ENCODE peak calls at places on chromosomes 3 and 15, in four cellular contexts. One of them, this sample, is unnamed.

GRCh38 chr15:76185716-76186115 is 125.6 kb downstream of the ETFA start:
- DNase-seq in B cell: no peak
- DNase-seq in ACHN: peak; percentile 69
- DNase-seq in foreskin fibroblast: peak; percentile 78
- DNase-seq in this sample: peak; percentile 81

GRCh38 chr3:171001957-171002694 is 24.4 kb downstream of the SLC2A2 start:
- DNase-seq in B cell: no peak
- DNase-seq in ACHN: peak; percentile 86
- DNase-seq in foreskin fibroblast: peak; percentile 48
- DNase-seq in this sample: peak; percentile 27

GRCh38 chr15:35304389-35304788 is 219.3 kb upstream of the NANOGP8 start:
- DNase-seq in B cell: no peak
- DNase-seq in ACHN: no peak
- DNase-seq in foreskin fibroblast: no peak
- DNase-seq in this sample: no peak

GRCh38 chr3:22555753-22556152 is 647.4 kb upstream of the UBE2E2 start:
- DNase-seq in B cell: no peak
- DNase-seq in ACHN: no peak
- DNase-seq in foreskin fibroblast: no peak
- DNase-seq in this sample: no peak

GRCh38 chr15:65298731-65299130 is 2.9 kb downstream of the RNU5A-1 start:
- DNase-seq in B cell: no peak
- DNase-seq in ACHN: no peak
- DNase-seq in foreskin fibroblast: no peak
- DNase-seq in this sample: no peak

GRCh38 chr15:88617031-88617722 is 4.0 kb upstream of the AEN start:
- DNase-seq in B cell: no peak
- DNase-seq in ACHN: no peak
- DNase-seq in foreskin fibroblast: no peak
- DNase-seq in this sample: no peak

GRCh38 chr3:53764376-53764775 is 81.8 kb downstream of the CHDH start:
- DNase-seq in B cell: no peak
- DNase-seq in ACHN: no peak
- DNase-seq in foreskin fibroblast: no peak
- DNase-seq in this sample: no peak

GRCh38 chr15:48603922-48604321 is 41.6 kb downstream of the FBN1 start:
- DNase-seq in B cell: no peak
- DNase-seq in ACHN: no peak
- DNase-seq in foreskin fibroblast: no peak
- DNase-seq in this sample: no peak

GRCh38 chr3:129065727-129066087 is 5.1 kb downstream of the GP9 start:
- DNase-seq in B cell: no peak
- DNase-seq in ACHN: no peak
- DNase-seq in foreskin fibroblast: no peak
- DNase-seq in this sample: no peak

GRCh38 chr3:4220050-4220449 is 83.1 kb upstream of the SETMAR start:
- DNase-seq in B cell: no peak
- DNase-seq in ACHN: no peak
- DNase-seq in foreskin fibroblast: no peak
- DNase-seq in this sample: no peak

GRCh38 chr15:68401496-68402431 is 30.2 kb downstream of the ITGA11 start:
- DNase-seq in B cell: no peak
- DNase-seq in ACHN: no peak
- DNase-seq in foreskin fibroblast: no peak
- DNase-seq in this sample: no peak

GRCh38 chr15:34753236-34753894 is 1.4 kb downstream of the GJD2 start:
- DNase-seq in B cell: no peak
- DNase-seq in ACHN: peak; percentile 58
- DNase-seq in foreskin fibroblast: peak; percentile 74
- DNase-seq in this sample: peak; percentile 60

GRCh38 chr3:157079677-157080369 is 80.1 kb downstream of the CCNL1 start:
- DNase-seq in B cell: no peak
- DNase-seq in ACHN: no peak
- DNase-seq in foreskin fibroblast: peak; percentile 42
- DNase-seq in this sample: no peak

GRCh38 chr3:17974206-17974841 is 231.9 kb upstream of the TBC1D5 start:
- DNase-seq in B cell: no peak
- DNase-seq in ACHN: peak; percentile 13
- DNase-seq in foreskin fibroblast: peak; percentile 10
- DNase-seq in this sample: peak; percentile 12

GRCh38 chr3:31305324-31305723 is 227.4 kb upstream of the STT3B start:
- DNase-seq in B cell: no peak
- DNase-seq in ACHN: no peak
- DNase-seq in foreskin fibroblast: no peak
- DNase-seq in this sample: no peak

GRCh38 chr3:182861345-182861744 is 68.0 kb downstream of the ATP11B start:
- DNase-seq in B cell: no peak
- DNase-seq in ACHN: no peak
- DNase-seq in foreskin fibroblast: peak; percentile 35
- DNase-seq in this sample: no peak

GRCh38 chr3:195226445-195226844 is 44.5 kb downstream of the XXYLT1 start:
- DNase-seq in B cell: no peak
- DNase-seq in ACHN: no peak
- DNase-seq in foreskin fibroblast: no peak
- DNase-seq in this sample: no peak

This sample was measured in RKO.